ENCODE peak calls at places on chromosomes 5 and 9, in five cellular contexts. M is astrocyte of the spinal cord, I is fibroblast of the aortic adventitia, N is tibial nerve, Y is kidney epithelial cell. Z is an unnamed sample.

GRCh38 chr9:87120610-87121009 is 173.3 kb upstream of the GAS1 start:
- DNase-seq in Y (no peak), M (peak), N (no peak), I (no peak), Z (no peak)

GRCh38 chr9:110545705-110546104 is 33.8 kb downstream of the SVEP1 start:
- DNase-seq in M (no peak), Y (no peak), N (no peak), I (no peak), Z (no peak)

GRCh38 chr9:95771556-95772280 is 103.8 kb upstream of the ERCC6L2 start:
- DNase-seq in Y (no peak), N (peak), M (peak), I (peak), Z (no peak)

GRCh38 chr5:139137703-139138102 is 60.5 kb downstream of the SIL1 start:
- DNase-seq in N (no peak), I (peak), Y (no peak), M (peak), Z (no peak)

GRCh38 chr9:136336156-136336860 is 9.0 kb downstream of the GPSM1 start:
- DNase-seq in Y (no peak), I (no peak), M (no peak), N (no peak), Z (no peak)

GRCh38 chr9:109246533-109246932 is 74.3 kb downstream of the EPB41L4B start:
- DNase-seq in Y (no peak), N (no peak), M (no peak), I (no peak), Z (no peak)

GRCh38 chr9:132078369-132079356 is 1.0 kb downstream of the MED27 start:
- DNase-seq in M (peak), I (peak), N (no peak), Y (peak), Z (no peak)

GRCh38 chr5:124748687-124749594 is 2.5 kb upstream of the ZNF608 start:
- DNase-seq in N (peak), I (peak), M (peak), Y (peak), Z (peak)

GRCh38 chr9:109114670-109115069 is 5.1 kb downstream of the TMEM245 start:
- DNase-seq in Y (peak), I (peak), M (peak), N (no peak), Z (no peak)

GRCh38 chr9:93205045-93205768 is 21.3 kb downstream of the WNK2 start:
- DNase-seq in Y (no peak), M (no peak), N (no peak), I (peak), Z (peak)

GRCh38 chr9:128262687-128263086 is 13.1 kb downstream of the GOLGA2 start:
- DNase-seq in Y (no peak), N (no peak), M (no peak), I (no peak), Z (no peak)

GRCh38 chr9:92808726-92809451 is 44.3 kb upstream of the BICD2 start:
- DNase-seq in I (peak), M (peak), N (no peak), Y (peak), Z (peak)

GRCh38 chr9:121772600-121773285 is 121.3 kb downstream of the DAB2IP start:
- DNase-seq in Y (no peak), I (no peak), M (no peak), N (no peak), Z (peak)

GRCh38 chr5:137316346-137316736 is 182.8 kb downstream of the SPOCK1 start:
- DNase-seq in Y (no peak), M (peak), N (no peak), I (peak), Z (no peak)

GRCh38 chr5:167295686-167296015 is 995.8 kb upstream of the WWC1 start:
- DNase-seq in M (peak), I (peak), Y (no peak), N (no peak), Z (no peak)

GRCh38 chr9:82721596-82721995 is 341.3 kb downstream of the RASEF start:
- DNase-seq in M (no peak), Y (no peak), N (no peak), I (no peak), Z (no peak)

GRCh38 chr9:127124091-127124490 is 1.7 kb upstream of the ANGPTL2 start:
- DNase-seq in Y (no peak), M (no peak), N (no peak), I (no peak), Z (no peak)

GRCh38 chr5:170067574-170068170 is 38.0 kb upstream of the FOXI1 start:
- DNase-seq in Y (no peak), I (no peak), M (no peak), N (no peak), Z (no peak)
- H3K4me3 ChIP-seq in Y (no peak), I (no peak), M (no peak), N (no peak), Z (no peak)

GRCh38 chr5:140795259-140795641 is 598 bp downstream of the PCDHA2 start:
- DNase-seq in Y (no peak), N (no peak), M (no peak), I (no peak), Z (no peak)
- H3K4me3 ChIP-seq in Y (no peak), N (no peak), M (no peak), I (no peak), Z (no peak)

DNA sequence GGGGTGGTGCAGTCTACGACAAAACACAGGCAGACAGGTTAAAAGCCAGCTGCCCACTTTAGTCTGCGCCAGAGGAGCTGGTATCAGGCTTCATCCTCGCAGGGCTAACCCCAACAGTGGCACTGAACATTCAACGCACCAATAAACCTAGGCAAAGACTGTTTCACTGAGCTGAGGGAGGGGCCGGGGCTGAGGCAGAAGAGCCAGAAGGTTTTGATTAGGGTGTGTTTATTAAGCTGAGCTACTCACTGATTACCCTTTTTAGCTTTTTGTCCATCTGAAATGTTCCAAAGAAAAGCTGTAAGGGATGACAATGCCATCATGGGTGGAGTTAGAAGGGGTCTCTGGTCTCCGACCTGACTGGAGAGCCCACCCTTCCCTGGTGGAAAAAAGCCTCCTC is 1.4 kb downstream of the ZMYND19 start:
- DNase-seq in Y (no peak), I (no peak), N (no peak), M (no peak), Z (no peak)
- H3K4me3 ChIP-seq in Y (peak), I (peak), N (no peak), M (peak), Z (no peak)

DNA sequence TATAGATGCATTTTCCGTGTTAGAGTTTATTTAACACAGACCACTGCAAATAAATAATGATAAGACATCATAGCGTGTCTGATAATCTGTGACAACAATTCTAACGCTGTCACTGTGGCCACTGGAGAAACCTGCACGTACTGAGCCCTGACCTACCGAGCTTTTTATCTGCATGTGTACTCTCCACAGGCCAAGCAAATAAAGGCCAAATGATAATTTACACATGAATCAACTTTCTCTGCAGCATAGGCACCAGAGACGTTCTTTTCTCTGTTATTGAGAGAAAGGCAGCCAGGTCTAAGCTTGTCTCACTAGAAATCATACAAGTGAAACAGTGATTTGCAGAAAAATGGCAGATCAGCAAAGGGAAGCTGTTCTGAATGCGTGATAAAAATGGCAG is 75.8 kb downstream of the POU5F2 start:
- DNase-seq in M (no peak), N (no peak), I (no peak), Y (no peak), Z (no peak)
- H3K4me3 ChIP-seq in M (no peak), N (no peak), I (no peak), Y (no peak), Z (no peak)

GRCh38 chr5:144028058-144028457 is 142.4 kb downstream of the YIPF5 start:
- DNase-seq in M (peak), N (no peak), I (peak), Y (no peak), Z (no peak)
- H3K4me3 ChIP-seq in M (no peak), N (no peak), I (no peak), Y (no peak), Z (no peak)